ENCODE peak calls at places on chromosome 22, in ten cellular contexts. One of them, this sample, is unnamed. For H3K9me3, the result is how much of the 10 kb centered on the place peaks cover.

GRCh38 chr22:36221799-36222751 is 17.3 kb downstream of the APOL2 start:
- DNase-seq in upper lobe of left lung: peak
- DNase-seq in tibial artery: no peak
- DNase-seq in heart right ventricle: peak
- DNase-seq in endothelial cell of umbilical vein: peak
- DNase-seq in right cardiac atrium: peak
- DNase-seq in transverse colon: peak
- DNase-seq in endodermal cell: peak
- DNase-seq in Panc1: peak
- DNase-seq in thoracic aorta: no peak
- DNase-seq in this sample: peak

GRCh38 chr22:33599596-33599995 is 320.7 kb downstream of the LARGE1 start:
- DNase-seq in upper lobe of left lung: no peak
- DNase-seq in tibial artery: no peak
- DNase-seq in heart right ventricle: no peak
- DNase-seq in endothelial cell of umbilical vein: no peak
- DNase-seq in right cardiac atrium: no peak
- DNase-seq in transverse colon: no peak
- DNase-seq in endodermal cell: no peak
- DNase-seq in Panc1: no peak
- DNase-seq in thoracic aorta: no peak
- DNase-seq in this sample: no peak

GRCh38 chr22:23751441-23751996 is 607 bp upstream of the ZNF70 start:
- DNase-seq in upper lobe of left lung: no peak
- DNase-seq in tibial artery: no peak
- DNase-seq in heart right ventricle: peak
- DNase-seq in endothelial cell of umbilical vein: no peak
- DNase-seq in right cardiac atrium: peak
- DNase-seq in transverse colon: peak
- DNase-seq in endodermal cell: peak
- DNase-seq in Panc1: no peak
- DNase-seq in thoracic aorta: no peak
- DNase-seq in this sample: no peak

GRCh38 chr22:39185601-39186012 is 33.1 kb upstream of the CBX7 start:
- DNase-seq in upper lobe of left lung: peak
- DNase-seq in tibial artery: no peak
- DNase-seq in heart right ventricle: peak
- DNase-seq in endothelial cell of umbilical vein: no peak
- DNase-seq in right cardiac atrium: peak
- DNase-seq in transverse colon: no peak
- DNase-seq in endodermal cell: peak
- DNase-seq in Panc1: no peak
- DNase-seq in thoracic aorta: no peak
- DNase-seq in this sample: no peak

GRCh38 chr22:36405671-36406070 is 17.9 kb upstream of the MYH9 start:
- DNase-seq in upper lobe of left lung: peak
- DNase-seq in tibial artery: no peak
- DNase-seq in heart right ventricle: no peak
- DNase-seq in endothelial cell of umbilical vein: no peak
- DNase-seq in right cardiac atrium: peak
- DNase-seq in transverse colon: peak
- DNase-seq in endodermal cell: no peak
- DNase-seq in Panc1: no peak
- DNase-seq in thoracic aorta: no peak
- DNase-seq in this sample: peak

GRCh38 chr22:45334528-45334927 is 24.8 kb downstream of the FAM118A start:
- DNase-seq in upper lobe of left lung: no peak
- DNase-seq in tibial artery: no peak
- DNase-seq in heart right ventricle: no peak
- DNase-seq in endothelial cell of umbilical vein: no peak
- DNase-seq in right cardiac atrium: no peak
- DNase-seq in transverse colon: no peak
- DNase-seq in endodermal cell: no peak
- DNase-seq in Panc1: no peak
- DNase-seq in thoracic aorta: no peak
- DNase-seq in this sample: no peak

GRCh38 chr22:32746715-32747114 is 54.8 kb upstream of the TIMP3 start:
- DNase-seq in upper lobe of left lung: no peak
- DNase-seq in tibial artery: no peak
- DNase-seq in heart right ventricle: peak
- DNase-seq in endothelial cell of umbilical vein: no peak
- DNase-seq in right cardiac atrium: peak
- DNase-seq in transverse colon: no peak
- DNase-seq in endodermal cell: no peak
- DNase-seq in Panc1: no peak
- DNase-seq in thoracic aorta: no peak
- DNase-seq in this sample: no peak

GRCh38 chr22:32337015-32337414 is 20.7 kb upstream of the RFPL3 start:
- DNase-seq in upper lobe of left lung: no peak
- DNase-seq in tibial artery: no peak
- DNase-seq in heart right ventricle: no peak
- DNase-seq in endothelial cell of umbilical vein: no peak
- DNase-seq in right cardiac atrium: no peak
- DNase-seq in transverse colon: no peak
- DNase-seq in endodermal cell: no peak
- DNase-seq in Panc1: no peak
- DNase-seq in thoracic aorta: no peak
- DNase-seq in this sample: no peak

GRCh38 chr22:17349172-17349571 is 20.1 kb upstream of the CECR2 start:
- DNase-seq in upper lobe of left lung: no peak
- DNase-seq in tibial artery: no peak
- DNase-seq in heart right ventricle: no peak
- DNase-seq in endothelial cell of umbilical vein: no peak
- DNase-seq in right cardiac atrium: no peak
- DNase-seq in transverse colon: no peak
- DNase-seq in endodermal cell: no peak
- DNase-seq in Panc1: no peak
- DNase-seq in thoracic aorta: no peak
- DNase-seq in this sample: no peak

GRCh38 chr22:17347724-17348123 is 21.5 kb upstream of the CECR2 start:
- DNase-seq in upper lobe of left lung: no peak
- DNase-seq in tibial artery: no peak
- DNase-seq in heart right ventricle: no peak
- DNase-seq in endothelial cell of umbilical vein: no peak
- DNase-seq in right cardiac atrium: no peak
- DNase-seq in transverse colon: no peak
- DNase-seq in endodermal cell: no peak
- DNase-seq in Panc1: no peak
- DNase-seq in thoracic aorta: no peak
- DNase-seq in this sample: no peak

GRCh38 chr22:17348464-17349103 is 20.7 kb upstream of the CECR2 start:
- DNase-seq in upper lobe of left lung: no peak
- DNase-seq in tibial artery: no peak
- DNase-seq in heart right ventricle: no peak
- DNase-seq in endothelial cell of umbilical vein: no peak
- DNase-seq in right cardiac atrium: no peak
- DNase-seq in transverse colon: no peak
- DNase-seq in endodermal cell: no peak
- DNase-seq in Panc1: no peak
- DNase-seq in thoracic aorta: no peak
- DNase-seq in this sample: no peak

GRCh38 chr22:17343766-17344165 is 25.5 kb upstream of the CECR2 start:
- DNase-seq in upper lobe of left lung: no peak
- DNase-seq in tibial artery: no peak
- DNase-seq in heart right ventricle: no peak
- DNase-seq in endothelial cell of umbilical vein: no peak
- DNase-seq in right cardiac atrium: no peak
- DNase-seq in transverse colon: no peak
- DNase-seq in endodermal cell: no peak
- DNase-seq in Panc1: no peak
- DNase-seq in thoracic aorta: no peak
- DNase-seq in this sample: no peak

DNA sequence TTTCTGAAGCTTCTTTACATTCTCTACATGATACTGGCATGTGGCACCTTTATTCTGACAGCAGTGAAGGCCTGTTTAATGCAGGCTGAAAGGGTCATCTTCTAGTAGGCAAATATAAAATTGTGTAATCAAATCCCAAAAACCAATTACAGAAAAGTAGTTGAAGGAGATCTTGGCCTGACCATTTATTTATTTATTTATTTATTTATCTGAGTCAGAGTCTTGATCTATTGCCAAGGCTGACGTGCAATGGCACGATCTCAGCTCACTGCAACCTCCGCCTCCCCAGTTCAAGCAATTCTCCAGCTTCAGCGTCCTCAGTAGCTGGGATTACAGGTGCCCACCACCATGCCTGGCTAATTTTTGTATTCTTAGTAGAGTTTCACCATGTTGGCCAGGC is 22.7 kb upstream of the CECR2 start:
- DNase-seq in upper lobe of left lung: no peak
- DNase-seq in tibial artery: no peak
- DNase-seq in heart right ventricle: no peak
- DNase-seq in endothelial cell of umbilical vein: no peak
- DNase-seq in right cardiac atrium: no peak
- DNase-seq in transverse colon: no peak
- DNase-seq in endodermal cell: no peak
- DNase-seq in Panc1: no peak
- DNase-seq in thoracic aorta: no peak
- DNase-seq in this sample: no peak
- H3K9me3 ChIP-seq in upper lobe of left lung: under half
- H3K9me3 ChIP-seq in tibial artery: under half
- H3K9me3 ChIP-seq in heart right ventricle: under half
- H3K9me3 ChIP-seq in endothelial cell of umbilical vein: under half
- H3K9me3 ChIP-seq in right cardiac atrium: under half
- H3K9me3 ChIP-seq in transverse colon: under half
- H3K9me3 ChIP-seq in endodermal cell: under half
- H3K9me3 ChIP-seq in Panc1: under half
- H3K9me3 ChIP-seq in thoracic aorta: under half
- H3K9me3 ChIP-seq in this sample: under half

DNA sequence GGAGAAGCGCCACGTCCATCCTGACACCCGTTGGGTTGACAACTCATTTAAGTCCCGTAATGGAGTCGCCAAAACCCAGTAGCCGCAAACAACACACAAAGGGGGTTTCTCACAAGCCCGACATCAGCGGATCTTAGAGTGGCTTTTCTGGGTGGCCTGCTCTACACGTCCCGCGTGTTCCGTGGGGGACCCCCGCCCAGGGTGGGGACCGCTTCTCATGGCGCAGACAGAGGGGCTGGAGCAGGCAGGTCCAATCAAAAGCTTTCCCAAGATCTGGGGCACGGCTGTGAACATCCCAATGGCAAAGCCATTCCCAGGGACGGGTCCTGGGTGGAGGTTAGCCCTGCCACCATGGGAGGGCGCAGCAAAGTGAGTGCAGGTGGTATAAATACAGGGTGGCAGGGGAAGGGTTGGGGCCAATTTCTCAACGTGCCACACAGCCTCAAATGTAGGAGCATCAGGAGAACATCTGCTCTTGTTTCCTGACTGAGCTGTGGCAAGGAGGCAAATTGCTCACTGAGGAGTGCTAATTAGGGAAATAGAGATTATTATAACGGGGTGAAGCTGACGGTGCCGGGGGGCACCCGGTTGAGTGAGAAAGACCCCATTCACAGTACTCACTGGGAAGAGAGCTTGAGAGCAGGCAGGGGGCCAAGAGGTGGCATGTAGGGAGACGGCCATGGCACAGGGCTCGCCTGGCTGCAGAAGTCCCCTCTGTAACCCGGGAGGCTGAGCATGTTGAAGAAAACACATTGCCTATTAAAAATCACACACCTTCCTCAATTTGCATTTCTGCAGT is 1447.2 kb downstream of the TBC1D22A start:
- DNase-seq in upper lobe of left lung: no peak
- DNase-seq in tibial artery: no peak
- DNase-seq in heart right ventricle: no peak
- DNase-seq in endothelial cell of umbilical vein: no peak
- DNase-seq in right cardiac atrium: no peak
- DNase-seq in transverse colon: no peak
- DNase-seq in endodermal cell: no peak
- DNase-seq in Panc1: no peak
- DNase-seq in thoracic aorta: no peak
- DNase-seq in this sample: no peak
- H3K9me3 ChIP-seq in upper lobe of left lung: under half
- H3K9me3 ChIP-seq in tibial artery: under half
- H3K9me3 ChIP-seq in heart right ventricle: under half
- H3K9me3 ChIP-seq in endothelial cell of umbilical vein: under half
- H3K9me3 ChIP-seq in right cardiac atrium: under half
- H3K9me3 ChIP-seq in transverse colon: under half
- H3K9me3 ChIP-seq in endodermal cell: under half
- H3K9me3 ChIP-seq in Panc1: under half
- H3K9me3 ChIP-seq in thoracic aorta: under half
- H3K9me3 ChIP-seq in this sample: under half

GRCh38 chr22:49051491-49052022 is 776.1 kb downstream of the BRD1 start:
- DNase-seq in upper lobe of left lung: no peak
- DNase-seq in tibial artery: peak
- DNase-seq in heart right ventricle: no peak
- DNase-seq in endothelial cell of umbilical vein: no peak
- DNase-seq in right cardiac atrium: no peak
- DNase-seq in transverse colon: no peak
- DNase-seq in endodermal cell: no peak
- DNase-seq in Panc1: no peak
- DNase-seq in thoracic aorta: no peak
- DNase-seq in this sample: no peak

GRCh38 chr22:49052560-49052959 is 775.1 kb downstream of the BRD1 start:
- DNase-seq in upper lobe of left lung: no peak
- DNase-seq in tibial artery: peak
- DNase-seq in heart right ventricle: no peak
- DNase-seq in endothelial cell of umbilical vein: no peak
- DNase-seq in right cardiac atrium: no peak
- DNase-seq in transverse colon: no peak
- DNase-seq in endodermal cell: peak
- DNase-seq in Panc1: no peak
- DNase-seq in thoracic aorta: no peak
- DNase-seq in this sample: no peak

GRCh38 chr22:49052023-49052538 is 775.6 kb downstream of the BRD1 start:
- DNase-seq in upper lobe of left lung: no peak
- DNase-seq in tibial artery: peak
- DNase-seq in heart right ventricle: no peak
- DNase-seq in endothelial cell of umbilical vein: no peak
- DNase-seq in right cardiac atrium: peak
- DNase-seq in transverse colon: no peak
- DNase-seq in endodermal cell: peak
- DNase-seq in Panc1: no peak
- DNase-seq in thoracic aorta: no peak
- DNase-seq in this sample: no peak

GRCh38 chr22:49055406-49055805 is 772.3 kb downstream of the BRD1 start:
- DNase-seq in upper lobe of left lung: no peak
- DNase-seq in tibial artery: no peak
- DNase-seq in heart right ventricle: no peak
- DNase-seq in endothelial cell of umbilical vein: no peak
- DNase-seq in right cardiac atrium: no peak
- DNase-seq in transverse colon: no peak
- DNase-seq in endodermal cell: no peak
- DNase-seq in Panc1: no peak
- DNase-seq in thoracic aorta: no peak
- DNase-seq in this sample: no peak

GRCh38 chr22:49053574-49053973 is 774.1 kb downstream of the BRD1 start:
- DNase-seq in upper lobe of left lung: no peak
- DNase-seq in tibial artery: no peak
- DNase-seq in heart right ventricle: no peak
- DNase-seq in endothelial cell of umbilical vein: no peak
- DNase-seq in right cardiac atrium: no peak
- DNase-seq in transverse colon: no peak
- DNase-seq in endodermal cell: no peak
- DNase-seq in Panc1: no peak
- DNase-seq in thoracic aorta: no peak
- DNase-seq in this sample: no peak
- H3K9me3 ChIP-seq in upper lobe of left lung: under half
- H3K9me3 ChIP-seq in tibial artery: under half
- H3K9me3 ChIP-seq in heart right ventricle: under half
- H3K9me3 ChIP-seq in endothelial cell of umbilical vein: under half
- H3K9me3 ChIP-seq in right cardiac atrium: under half
- H3K9me3 ChIP-seq in transverse colon: under half
- H3K9me3 ChIP-seq in endodermal cell: under half
- H3K9me3 ChIP-seq in Panc1: under half
- H3K9me3 ChIP-seq in thoracic aorta: under half
- H3K9me3 ChIP-seq in this sample: under half

DNA sequence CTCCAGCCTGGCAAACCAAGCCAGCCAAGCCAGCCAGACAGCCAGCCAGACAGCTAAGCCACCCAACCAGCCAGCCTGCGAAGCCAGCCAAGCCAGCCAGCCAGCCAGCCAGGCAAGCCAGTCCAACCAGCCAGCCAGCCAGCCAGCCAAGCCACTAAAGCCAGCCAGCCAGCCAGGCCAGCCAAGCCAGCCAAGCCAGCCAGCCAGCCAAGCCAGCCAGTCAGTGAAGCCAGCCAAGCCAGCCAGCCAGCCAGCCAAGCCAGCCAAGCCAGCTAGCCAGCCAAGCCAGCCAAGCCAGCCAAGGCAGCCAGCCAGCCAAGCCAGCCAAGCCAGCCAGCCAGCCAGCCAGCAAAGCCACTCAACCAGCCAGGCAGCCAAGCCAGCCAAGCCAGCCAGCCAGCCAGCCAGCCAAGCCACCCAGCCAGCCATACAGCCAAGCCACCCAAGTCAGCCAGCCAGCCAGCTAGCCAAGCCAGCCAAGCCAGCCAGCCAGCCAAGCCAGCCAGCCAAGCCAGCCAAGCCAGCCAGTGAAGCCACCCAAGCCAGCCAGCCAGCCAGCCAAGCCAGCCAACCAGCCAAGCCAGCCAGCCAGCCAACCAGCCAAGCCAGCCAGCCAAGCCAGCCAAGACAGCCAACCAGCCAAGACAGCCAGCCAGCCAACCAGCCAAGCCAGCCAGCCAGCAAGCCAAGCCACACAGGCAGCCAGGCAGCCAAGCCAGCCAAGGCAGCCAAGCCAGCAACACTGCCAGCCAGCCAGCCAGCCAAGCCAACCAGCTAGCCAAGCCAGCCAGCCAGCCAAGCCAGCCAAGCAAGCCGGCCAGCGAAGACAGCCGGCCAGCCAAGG is 29.7 kb downstream of the CCT8L2 start:
- DNase-seq in upper lobe of left lung: no peak
- DNase-seq in tibial artery: no peak
- DNase-seq in heart right ventricle: no peak
- DNase-seq in endothelial cell of umbilical vein: no peak
- DNase-seq in right cardiac atrium: peak
- DNase-seq in transverse colon: no peak
- DNase-seq in endodermal cell: no peak
- DNase-seq in Panc1: no peak
- DNase-seq in thoracic aorta: no peak
- DNase-seq in this sample: no peak
- H3K9me3 ChIP-seq in upper lobe of left lung: under half
- H3K9me3 ChIP-seq in tibial artery: under half
- H3K9me3 ChIP-seq in heart right ventricle: under half
- H3K9me3 ChIP-seq in endothelial cell of umbilical vein: under half
- H3K9me3 ChIP-seq in right cardiac atrium: under half
- H3K9me3 ChIP-seq in transverse colon: under half
- H3K9me3 ChIP-seq in endodermal cell: under half
- H3K9me3 ChIP-seq in Panc1: under half
- H3K9me3 ChIP-seq in thoracic aorta: under half
- H3K9me3 ChIP-seq in this sample: under half